ENCODE peak calls at places on chromosome 9, in four cellular contexts. One of them, this sample, is unnamed.

GRCh38 chr9:87270241-87271234 is 227.1 kb upstream of the DAPK1 start:
- DNase-seq in K562: no peak
- DNase-seq in HepG2: no peak
- DNase-seq in GM12878: no peak
- DNase-seq in this sample: no peak

GRCh38 chr9:14246951-14247350 is 67.0 kb downstream of the NFIB start:
- DNase-seq in HepG2: no peak
- DNase-seq in K562: no peak
- DNase-seq in GM12878: no peak
- DNase-seq in this sample: no peak

GRCh38 chr9:123359546-123359945 is 3.5 kb downstream of the CRB2 start:
- DNase-seq in K562: no peak
- DNase-seq in GM12878: no peak
- DNase-seq in HepG2: no peak
- DNase-seq in this sample: no peak

GRCh38 chr9:93200989-93201339 is 17.0 kb downstream of the WNK2 start:
- DNase-seq in K562: no peak
- DNase-seq in GM12878: no peak
- DNase-seq in HepG2: peak
- DNase-seq in this sample: no peak

GRCh38 chr9:5698004-5698403 is 69.1 kb downstream of the RIC1 start:
- DNase-seq in GM12878: no peak
- DNase-seq in HepG2: no peak
- DNase-seq in K562: no peak
- DNase-seq in this sample: no peak

GRCh38 chr9:104987743-104988142 is 59.8 kb upstream of the ABCA1 start:
- DNase-seq in HepG2: no peak
- DNase-seq in GM12878: no peak
- DNase-seq in K562: no peak
- DNase-seq in this sample: no peak

GRCh38 chr9:137369111-137369787 is 53.7 kb downstream of the EXD3 start:
- DNase-seq in GM12878: no peak
- DNase-seq in K562: no peak
- DNase-seq in HepG2: no peak
- DNase-seq in this sample: peak

GRCh38 chr9:118882674-118883073 is 486.6 kb downstream of the BRINP1 start:
- DNase-seq in HepG2: no peak
- DNase-seq in K562: no peak
- DNase-seq in GM12878: no peak
- DNase-seq in this sample: no peak

GRCh38 chr9:93693129-93693528 is 116.7 kb downstream of the PHF2 start:
- DNase-seq in K562: no peak
- DNase-seq in GM12878: no peak
- DNase-seq in HepG2: no peak
- DNase-seq in this sample: no peak

GRCh38 chr9:108934323-108934885 is at the start of gene ABITRAM:
- DNase-seq in HepG2: peak
- DNase-seq in K562: peak
- DNase-seq in GM12878: peak
- DNase-seq in this sample: peak

GRCh38 chr9:103674271-103674670 is 419.8 kb upstream of the SMC2 start:
- DNase-seq in HepG2: no peak
- DNase-seq in K562: no peak
- DNase-seq in GM12878: no peak
- DNase-seq in this sample: no peak

GRCh38 chr9:27848315-27848714 is 275.0 kb upstream of the C9orf72 start:
- DNase-seq in K562: no peak
- DNase-seq in GM12878: no peak
- DNase-seq in HepG2: no peak
- DNase-seq in this sample: no peak

GRCh38 chr9:4508246-4508906 is 18.1 kb downstream of the SLC1A1 start:
- DNase-seq in GM12878: no peak
- DNase-seq in HepG2: no peak
- DNase-seq in K562: no peak
- DNase-seq in this sample: no peak

GRCh38 chr9:99126312-99126711 is 21.4 kb downstream of the TGFBR1 start:
- DNase-seq in HepG2: no peak
- DNase-seq in GM12878: no peak
- DNase-seq in K562: no peak
- DNase-seq in this sample: no peak

DNA sequence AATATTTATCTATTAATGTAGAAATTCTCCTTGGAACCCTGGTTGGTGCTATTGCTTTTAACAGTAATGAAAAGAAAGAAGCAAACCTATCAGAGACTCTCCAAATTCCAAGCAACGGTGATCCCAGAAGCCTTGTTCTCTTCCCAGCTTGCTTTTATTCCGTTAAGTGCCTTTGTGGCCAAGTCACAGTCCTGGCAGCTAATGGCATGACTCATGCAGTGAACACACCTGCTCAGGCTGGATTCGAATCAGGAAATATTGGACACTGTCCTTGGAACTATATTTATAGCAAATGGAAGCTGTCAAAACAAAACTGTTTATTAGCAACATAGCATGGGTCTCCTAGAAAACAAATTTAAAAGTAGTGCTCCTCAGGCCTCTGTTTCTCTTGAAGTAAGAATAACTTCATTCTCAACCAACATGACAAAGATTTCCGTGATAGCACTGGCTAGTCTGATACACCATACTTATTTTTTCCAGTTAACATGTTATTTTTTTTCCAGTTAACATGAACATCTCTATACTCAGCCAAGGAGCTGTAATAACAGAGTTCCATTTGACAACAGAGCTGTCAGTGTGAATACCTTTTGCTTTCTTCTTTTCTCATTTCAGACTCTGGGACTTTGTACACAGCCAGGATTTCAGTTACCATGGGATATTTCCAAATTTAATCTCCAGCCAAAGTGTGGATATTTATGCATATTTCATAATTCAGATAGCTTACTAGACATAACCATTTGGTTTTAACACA is 502.4 kb downstream of the GADD45G start:
- DNase-seq in HepG2: no peak
- DNase-seq in GM12878: no peak
- DNase-seq in K562: no peak
- DNase-seq in this sample: no peak
- TF ChIP-seq CBFB in HepG2: no peak
- TF ChIP-seq CBFB in GM12878: no peak
- TF ChIP-seq CBFB in K562: no peak
- TF ChIP-seq CBFB in this sample: no peak

DNA sequence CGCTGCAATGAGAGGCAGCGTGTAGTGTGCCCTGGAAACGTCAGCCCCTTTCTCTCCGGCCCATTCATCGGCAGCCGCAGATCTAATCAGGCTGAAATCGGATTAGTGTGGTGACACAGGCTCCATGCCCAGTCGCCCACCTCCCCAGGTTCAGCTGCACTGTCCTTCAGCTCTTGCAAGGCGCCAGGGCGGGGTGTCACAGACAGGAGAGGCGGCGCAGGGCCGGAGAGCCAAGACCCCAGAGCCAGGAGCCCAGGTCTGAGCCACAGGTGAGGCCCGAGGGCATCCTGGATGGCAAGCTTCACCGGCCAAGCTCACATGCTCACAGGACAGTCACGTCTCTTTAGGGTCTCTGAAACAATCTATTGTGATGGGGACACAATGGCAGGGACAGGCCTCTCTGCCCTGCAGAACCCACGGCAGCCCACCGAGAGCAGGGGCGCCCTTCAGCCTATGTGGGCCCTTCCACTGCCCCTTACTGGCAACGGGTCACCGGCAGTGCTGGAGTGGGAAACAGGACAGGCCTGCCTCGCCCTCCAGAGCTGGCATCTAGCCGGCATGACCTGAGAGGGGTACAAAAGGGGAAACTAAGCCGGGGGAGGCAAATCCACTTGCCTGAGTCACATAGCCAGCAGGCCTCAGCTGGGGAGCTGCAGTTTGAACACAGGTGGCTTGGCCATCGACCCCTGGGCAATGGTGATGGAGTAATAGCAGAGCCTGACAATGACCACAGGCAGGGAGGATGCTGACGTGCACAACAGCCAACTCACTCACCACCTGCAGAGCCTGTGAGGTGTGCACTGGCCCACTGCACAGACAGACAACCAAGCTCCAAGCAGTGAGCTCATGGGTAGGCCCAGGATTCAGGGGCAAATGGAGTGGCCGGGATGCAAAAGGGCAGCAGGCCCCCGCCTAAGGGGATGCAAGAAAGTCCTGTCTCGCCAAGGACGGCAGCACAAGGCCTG is 48.1 kb downstream of the VAV2 start:
- DNase-seq in GM12878: no peak
- DNase-seq in HepG2: no peak
- DNase-seq in K562: no peak
- DNase-seq in this sample: peak
- TF ChIP-seq SP1 in GM12878: no peak
- TF ChIP-seq SP1 in HepG2: no peak
- TF ChIP-seq SP1 in K562: no peak
- TF ChIP-seq SP1 in this sample: no peak

DNA sequence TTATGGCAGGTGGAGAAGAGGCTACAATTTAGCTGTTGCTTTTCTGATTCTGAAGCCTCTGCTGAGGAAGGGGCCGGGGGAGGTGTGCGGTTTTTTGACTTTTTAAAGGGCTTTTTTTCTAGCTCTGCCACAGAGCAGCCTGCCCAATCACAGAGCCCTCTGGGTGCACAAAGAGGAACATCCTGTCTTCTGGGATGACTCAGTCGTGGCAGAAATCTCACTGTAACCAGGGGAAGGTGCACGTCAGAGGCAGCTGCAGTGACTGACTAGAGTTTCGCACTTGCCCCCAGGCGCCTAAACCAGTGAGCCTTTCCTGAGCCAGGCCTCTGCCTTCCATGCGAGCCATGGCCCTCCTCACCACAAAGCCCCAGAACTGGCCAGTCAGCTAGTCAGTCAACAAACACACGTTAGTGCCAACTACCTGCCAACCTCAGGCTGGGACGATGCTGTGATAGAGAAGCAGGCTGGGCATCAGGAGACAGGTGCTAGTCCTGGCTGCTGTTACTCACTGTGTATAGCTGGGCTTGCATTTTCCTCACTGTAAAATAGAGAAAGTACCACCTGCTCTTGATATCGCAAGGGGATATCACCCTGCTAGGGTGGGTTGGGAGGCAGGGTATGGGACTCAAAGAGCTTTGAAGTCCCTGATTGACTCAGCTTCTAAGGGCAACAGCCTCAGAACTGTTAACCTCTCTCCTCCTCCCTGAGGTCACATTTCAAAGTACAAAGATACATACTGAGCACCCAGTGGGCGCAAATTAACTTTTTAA is 2.2 kb downstream of the AKNA start:
- DNase-seq in GM12878: peak
- DNase-seq in K562: no peak
- DNase-seq in HepG2: peak
- DNase-seq in this sample: no peak
- TF ChIP-seq ATF2 in GM12878: no peak
- TF ChIP-seq ATF2 in K562: no peak
- TF ChIP-seq ATF2 in HepG2: no peak
- TF ChIP-seq ATF2 in this sample: no peak

GRCh38 chr9:96638606-96639364 is 16.3 kb downstream of the PRXL2C start:
- DNase-seq in GM12878: no peak
- DNase-seq in HepG2: no peak
- DNase-seq in K562: no peak
- DNase-seq in this sample: peak
- TF ChIP-seq CBFB in GM12878: no peak
- TF ChIP-seq CBFB in HepG2: no peak
- TF ChIP-seq CBFB in K562: no peak
- TF ChIP-seq CBFB in this sample: no peak

GRCh38 chr9:35771943-35772342 is 17.9 kb upstream of the MSMP start:
- DNase-seq in GM12878: no peak
- DNase-seq in K562: no peak
- DNase-seq in HepG2: peak
- DNase-seq in this sample: no peak
- TF ChIP-seq SP1 in GM12878: no peak
- TF ChIP-seq SP1 in K562: no peak
- TF ChIP-seq SP1 in HepG2: no peak
- TF ChIP-seq SP1 in this sample: no peak

GRCh38 chr9:69444021-69444420 is 119.0 kb downstream of the ENTREP1 start:
- DNase-seq in K562: no peak
- DNase-seq in HepG2: no peak
- DNase-seq in GM12878: no peak
- DNase-seq in this sample: no peak
- TF ChIP-seq ATF2 in K562: no peak
- TF ChIP-seq ATF2 in HepG2: no peak
- TF ChIP-seq ATF2 in GM12878: no peak
- TF ChIP-seq ATF2 in this sample: no peak

GRCh38 chr9:126057869-126058467 is 268.7 kb upstream of the MVB12B start:
- DNase-seq in GM12878: no peak
- DNase-seq in K562: no peak
- DNase-seq in HepG2: no peak
- DNase-seq in this sample: no peak

GRCh38 chr9:126057461-126057860 is 269.2 kb upstream of the MVB12B start:
- DNase-seq in K562: no peak
- DNase-seq in HepG2: no peak
- DNase-seq in GM12878: no peak
- DNase-seq in this sample: no peak

GRCh38 chr9:126058631-126059030 is 268.0 kb upstream of the MVB12B start:
- DNase-seq in K562: no peak
- DNase-seq in HepG2: no peak
- DNase-seq in GM12878: no peak
- DNase-seq in this sample: no peak

GRCh38 chr9:126056312-126057021 is 270.2 kb upstream of the MVB12B start:
- DNase-seq in K562: no peak
- DNase-seq in HepG2: no peak
- DNase-seq in GM12878: no peak
- DNase-seq in this sample: no peak

DNA sequence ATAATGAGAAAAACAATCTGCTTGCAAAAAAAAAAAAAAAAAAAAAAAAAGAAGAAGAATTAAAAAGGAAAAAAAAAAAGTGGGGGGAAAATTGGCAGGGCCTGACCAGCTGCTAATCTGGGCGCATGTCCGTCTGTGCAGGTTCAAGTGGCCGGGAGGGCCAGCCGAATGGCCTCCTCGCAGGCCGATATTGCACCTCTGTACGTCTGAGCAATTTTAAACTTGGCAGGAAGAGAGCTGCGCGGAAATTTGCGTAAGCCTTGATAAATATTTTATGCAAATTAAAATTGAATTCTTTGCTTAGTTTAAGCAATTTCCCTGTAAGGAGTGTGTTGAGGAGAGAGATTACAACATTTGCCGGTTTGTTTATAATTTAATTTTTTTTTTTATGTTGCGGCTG is 269.6 kb upstream of the MVB12B start:
- DNase-seq in GM12878: no peak
- DNase-seq in K562: no peak
- DNase-seq in HepG2: no peak
- DNase-seq in this sample: no peak
- TF ChIP-seq CBFB in GM12878: no peak
- TF ChIP-seq CBFB in K562: no peak
- TF ChIP-seq CBFB in HepG2: no peak
- TF ChIP-seq CBFB in this sample: no peak